ENCODE peak calls at places on chromosomes 2 and 18, in ten cellular contexts. V is NT2/D1; M is left lung; R is psoas muscle; F is mesendoderm; H is colonic mucosa; L is effector memory CD4-positive, alpha-beta T cell; N is mesenchymal stem cell; K is neural progenitor cell; S is CD4-positive, CD25-positive, alpha-beta regulatory T cell. P is an unnamed sample.

GRCh38 chr2:173109253-173110188 is 33.9 kb downstream of the MAP3K20 start:
- DNase-seq in V (no peak), L (no peak), F (no peak), K (no peak), S (no peak), H (no peak), N (peak; percentile 76), R (no peak), M (no peak), P (no peak)

GRCh38 chr18:72820571-72820970 is 47.2 kb downstream of the NETO1 start:
- DNase-seq in R (no peak), N (no peak), M (no peak), V (no peak), H (no peak), L (no peak), K (no peak), S (no peak), F (no peak), P (no peak)

GRCh38 chr2:46147626-46148368 is 149.4 kb upstream of the EPAS1 start:
- DNase-seq in H (no peak), L (no peak), M (no peak), R (no peak), N (no peak), K (no peak), F (no peak), S (no peak), V (no peak), P (no peak)

GRCh38 chr2:10428936-10429335 is 19.2 kb downstream of the ODC1 start:
- DNase-seq in V (no peak), L (no peak), S (no peak), K (no peak), M (peak; percentile 23), N (no peak), F (no peak), R (peak; percentile 2), H (no peak), P (no peak)

GRCh38 chr2:239978381-239978780 is 46.8 kb downstream of the NDUFA10 start:
- DNase-seq in H (no peak), K (no peak), R (no peak), M (no peak), F (peak; percentile 6), S (no peak), V (no peak), L (no peak), N (peak; percentile 30), P (no peak)

GRCh38 chr2:130884013-130884412 is 47.3 kb downstream of the ARHGEF4 start:
- DNase-seq in N (no peak), L (no peak), V (no peak), R (no peak), F (no peak), S (no peak), K (no peak), M (no peak), H (no peak), P (no peak)

GRCh38 chr2:16100006-16100405 is 159.7 kb downstream of the MYCN start:
- DNase-seq in R (no peak), N (no peak), K (no peak), V (no peak), L (no peak), F (peak; percentile 83), H (no peak), M (no peak), S (no peak), P (no peak)

GRCh38 chr2:101080214-101081068 is 70.7 kb downstream of the TBC1D8 start:
- DNase-seq in H (peak; percentile 51), K (no peak), S (no peak), V (no peak), N (no peak), R (peak; percentile 77), L (no peak), F (no peak), M (no peak), P (no peak)

GRCh38 chr18:10518595-10519273 is 7.1 kb upstream of the NAPG start:
- DNase-seq in H (peak; percentile 33), R (peak; percentile 74), K (peak; percentile 43), M (no peak), F (peak; percentile 48), V (no peak), N (peak; percentile 60), S (no peak), L (no peak), P (no peak)

GRCh38 chr2:62826953-62827675 is 121.6 kb downstream of the EHBP1 start:
- DNase-seq in L (no peak), V (no peak), M (no peak), N (no peak), F (no peak), R (no peak), S (no peak), H (no peak), K (no peak), P (no peak)

GRCh38 chr18:37341016-37341415 is 224.6 kb downstream of the CELF4 start:
- DNase-seq in R (no peak), F (no peak), N (no peak), H (no peak), V (no peak), K (no peak), M (no peak), L (no peak), S (no peak), P (no peak)

GRCh38 chr18:39480494-39481245 is 1915.1 kb upstream of the CELF4 start:
- DNase-seq in M (no peak), V (no peak), K (no peak), S (no peak), L (no peak), R (no peak), F (no peak), H (no peak), N (peak; percentile 6), P (no peak)

GRCh38 chr18:68662779-68663178 is 52.1 kb downstream of the TMX3 start:
- DNase-seq in N (peak; percentile 32), F (peak; percentile 51), S (no peak), R (no peak), L (no peak), V (no peak), H (no peak), M (no peak), K (no peak), P (no peak)

GRCh38 chr2:180461761-180462160 is 454.7 kb upstream of the CWC22 start:
- DNase-seq in V (no peak), R (no peak), H (no peak), M (no peak), F (no peak), K (no peak), N (no peak), L (no peak), S (no peak), P (no peak)

GRCh38 chr18:79987566-79987965 is 797 bp downstream of the TXNL4A start:
- DNase-seq in L (no peak), K (no peak), M (no peak), S (no peak), H (no peak), R (no peak), V (no peak), N (peak; percentile 51), F (no peak), P (no peak)

GRCh38 chr2:38665854-38666577 is at the start of gene GALM:
- DNase-seq in K (peak; percentile 93), F (peak; percentile 98), M (peak; percentile 81), V (peak; percentile 94), L (peak; percentile 29), S (peak; percentile 25), R (peak; percentile 89), N (peak; percentile 95), H (peak; percentile 90), P (peak; percentile 74)

GRCh38 chr2:12534646-12535263 is 182.0 kb upstream of the TRIB2 start:
- DNase-seq in M (no peak), F (peak; percentile 67), L (no peak), K (peak; percentile 13), H (no peak), N (peak; percentile 80), S (no peak), V (peak; percentile 27), R (no peak), P (no peak)

GRCh38 chr2:4618630-4619228 is 915.4 kb downstream of the DCDC2C start:
- DNase-seq in N (no peak), L (no peak), S (no peak), H (no peak), F (no peak), R (no peak), M (no peak), K (no peak), V (no peak), P (no peak)

GRCh38 chr2:17326717-17327116 is 191.5 kb downstream of the RAD51AP2 start:
- DNase-seq in M (no peak), L (no peak), F (no peak), R (no peak), S (no peak), K (no peak), H (no peak), V (no peak), N (no peak), P (no peak)

GRCh38 chr2:168119519-168120141 is 127.8 kb downstream of the STK39 start:
- DNase-seq in R (no peak), K (peak; percentile 74), N (peak; percentile 70), S (no peak), V (peak; percentile 65), M (no peak), L (no peak), F (peak; percentile 81), H (peak; percentile 44), P (no peak)

GRCh38 chr18:12470382-12471090 is 62.8 kb downstream of the PRELID3A start:
- DNase-seq in V (no peak), F (no peak), H (no peak), L (no peak), M (no peak), R (no peak), K (peak; percentile 20), N (no peak), S (no peak), P (no peak)

GRCh38 chr18:25284861-25285574 is 66.9 kb downstream of the ZNF521 start:
- DNase-seq in S (no peak), M (no peak), K (peak; percentile 39), N (peak; percentile 77), H (no peak), V (no peak), L (no peak), F (peak; percentile 14), R (peak; percentile 62), P (no peak)
- H3K4me3 ChIP-seq in S (no peak overlapping the region), M (no peak overlapping the region), K (peak overlapping the region; percentile 21), N (no peak overlapping the region), H (no peak overlapping the region), V (no peak overlapping the region), L (no peak overlapping the region), F (no peak overlapping the region), R (peak overlapping the region; percentile 29), P (no peak overlapping the region)

GRCh38 chr2:48514591-48514990 is 15.4 kb upstream of the STON1 start:
- DNase-seq in F (no peak), K (no peak), L (no peak), M (no peak), H (no peak), V (no peak), R (no peak), S (no peak), N (no peak), P (no peak)
- H3K36me3 ChIP-seq in F (peaks cover 5% of the 10 kb centered on the region), K (no peaks in the 10 kb centered on the region), L (peaks cover 50% of the 10 kb centered on the region), M (peaks cover 2% of the 10 kb centered on the region), H (no peaks in the 10 kb centered on the region), V (peaks cover 35% of the 10 kb centered on the region), R (peaks cover 68% of the 10 kb centered on the region), S (peaks cover 87% of the 10 kb centered on the region), N (peaks cover 49% of the 10 kb centered on the region), P (peaks cover 39% of the 10 kb centered on the region)

GRCh38 chr2:216562689-216563435 is 64.2 kb downstream of the RPL37A start:
- DNase-seq in M (no peak), S (no peak), L (no peak), H (no peak), F (peak; percentile 25), R (no peak), V (no peak), N (no peak), K (no peak), P (no peak)
- H3K4me1 ChIP-seq in M (no peaks in the 10 kb centered on the region), S (no peaks in the 10 kb centered on the region), L (no peaks in the 10 kb centered on the region), H (no peaks in the 10 kb centered on the region), F (no peaks in the 10 kb centered on the region), R (no peaks in the 10 kb centered on the region), V (peaks cover 6% of the 10 kb centered on the region), N (peaks cover 6% of the 10 kb centered on the region), K (peaks cover 28% of the 10 kb centered on the region), P (no peaks in the 10 kb centered on the region)

GRCh38 chr2:148615446-148615845 is 29.1 kb upstream of the EPC2 start:
- DNase-seq in R (no peak), L (no peak), F (peak; percentile 87), S (no peak), K (no peak), H (no peak), M (no peak), N (peak; percentile 47), V (peak; percentile 32), P (no peak)
- H3K4me3 ChIP-seq in R (no peak overlapping the region), L (no peak overlapping the region), F (no peak overlapping the region), S (no peak overlapping the region), K (no peak overlapping the region), H (no peak overlapping the region), M (no peak overlapping the region), N (no peak overlapping the region), V (no peak overlapping the region), P (no peak overlapping the region)

P was measured in CD8-positive, alpha-beta T cell.